ENCODE peak calls at places on chromosome 1, in ten cellular contexts. T, B, S, M, G, L, U, V, I and O are unnamed samples.

GRCh38 chr1:66752671-66753371 is 562 bp downstream of the DYNLT5 start:
- DNase-seq in T (no peak), B (no peak), S (no peak), M (no peak), G (no peak), L (no peak), U (no peak), V (no peak), I (no peak), O (no peak)

GRCh38 chr1:51032936-51033335 is 62.9 kb downstream of the CDKN2C start:
- DNase-seq in T (no peak), B (no peak), S (no peak), M (no peak), G (no peak), L (no peak), U (no peak), V (no peak), I (no peak), O (no peak)

GRCh38 chr1:62285440-62285839 is 33.8 kb downstream of the KANK4 start:
- DNase-seq in T (no peak), B (no peak), S (no peak), M (no peak), G (no peak), L (no peak), U (peak; percentile 20), V (no peak), I (no peak), O (no peak)

GRCh38 chr1:74504125-74505065 is 8.0 kb downstream of the LRRC53 start:
- DNase-seq in T (no peak), B (peak; percentile 10), S (peak; percentile 52), M (no peak), G (peak; percentile 74), L (peak; percentile 64), U (peak; percentile 33), V (no peak), I (peak; percentile 14), O (no peak)

GRCh38 chr1:169460193-169460833 is 25.4 kb downstream of the SLC19A2 start:
- DNase-seq in T (no peak), B (no peak), S (no peak), M (no peak), G (peak; percentile 43), L (peak; percentile 81), U (no peak), V (no peak), I (no peak), O (no peak)

GRCh38 chr1:154220970-154221814 is 437 bp downstream of the UBAP2L start:
- DNase-seq in T (no peak), B (peak; percentile 58), S (peak; percentile 48), M (peak; percentile 34), G (peak; percentile 56), L (peak; percentile 40), U (no peak), V (peak; percentile 55), I (no peak), O (no peak)

GRCh38 chr1:46527474-46528296 is 23.8 kb downstream of the KNCN start:
- DNase-seq in T (no peak), B (peak; percentile 78), S (peak; percentile 68), M (peak; percentile 66), G (peak; percentile 88), L (peak; percentile 75), U (peak; percentile 48), V (peak; percentile 22), I (peak; percentile 55), O (no peak)

GRCh38 chr1:20192364-20192763 is 6.0 kb upstream of the PLA2G2C start:
- DNase-seq in T (no peak), B (no peak), S (no peak), M (no peak), G (no peak), L (peak; percentile 33), U (no peak), V (no peak), I (no peak), O (no peak)

GRCh38 chr1:23533288-23534130 is 2.5 kb upstream of the E2F2 start:
- DNase-seq in T (no peak), B (no peak), S (no peak), M (no peak), G (no peak), L (peak; percentile 78), U (no peak), V (no peak), I (no peak), O (no peak)

GRCh38 chr1:203117611-203118575 is 9.6 kb upstream of the ADORA1 start:
- DNase-seq in T (no peak), B (peak; percentile 66), S (peak; percentile 87), M (peak; percentile 15), G (peak; percentile 86), L (peak; percentile 56), U (peak; percentile 29), V (no peak), I (peak; percentile 47), O (no peak)

GRCh38 chr1:206911064-206911663 is 10.6 kb downstream of the FCMR start:
- DNase-seq in T (no peak), B (peak; percentile 74), S (peak; percentile 68), M (no peak), G (peak; percentile 65), L (peak; percentile 77), U (peak; percentile 65), V (no peak), I (peak; percentile 66), O (no peak)